ENCODE peak calls at places on chromosomes 11 and 22, in eight cellular contexts. H, M, I, V, B, D, P and T are unnamed samples.

GRCh38 chr11:69510471-69511357 is 29.3 kb downstream of the LINC01488 start:
- DNase-seq in H (peak; percentile 33), P (no peak), I (no peak), V (peak; percentile 16), M (no peak), D (no peak), B (no peak), T (no peak)

GRCh38 chr11:122709042-122709760 is 53.7 kb downstream of the UBASH3B start:
- DNase-seq in I (no peak), H (no peak), V (no peak), P (no peak), B (no peak), D (no peak), M (no peak), T (no peak)

GRCh38 chr22:25281675-25282345 is 62.4 kb downstream of the CRYBB2 start:
- DNase-seq in M (no peak), V (no peak), B (no peak), D (no peak), H (no peak), I (peak; percentile 82), P (no peak), T (no peak)

GRCh38 chr22:21734540-21735197 is 925 bp downstream of the YPEL1 start:
- DNase-seq in B (no peak), P (no peak), M (no peak), H (no peak), D (no peak), I (peak; percentile 37), V (no peak), T (no peak)

GRCh38 chr22:19723165-19723989 is at the start of gene GP1BB:
- DNase-seq in I (peak; percentile 54), P (no peak), M (peak; percentile 76), V (peak; percentile 83), B (no peak), D (no peak), H (peak; percentile 61), T (no peak)

GRCh38 chr11:23973244-23973643 is 523.6 kb upstream of the LUZP2 start:
- DNase-seq in V (no peak), B (no peak), M (no peak), P (no peak), I (no peak), D (no peak), H (no peak), T (no peak)

GRCh38 chr11:46012185-46012584 is 89.7 kb downstream of the LARGE2 start:
- DNase-seq in P (no peak), B (no peak), M (no peak), H (no peak), I (no peak), D (no peak), V (no peak), T (no peak)

GRCh38 chr22:27183474-27183873 is 526.1 kb downstream of the MIAT start:
- DNase-seq in M (no peak), B (no peak), H (no peak), D (no peak), V (no peak), I (no peak), P (peak; percentile 32), T (peak; percentile 40)

GRCh38 chr11:128776434-128777284 is 82.8 kb downstream of the FLI1 start:
- DNase-seq in V (peak; percentile 83), D (no peak), M (peak; percentile 76), H (no peak), I (peak; percentile 8), B (peak; percentile 41), P (no peak), T (no peak)

GRCh38 chr22:36815558-36816337 is 1.1 kb downstream of the PVALB start:
- DNase-seq in V (no peak), I (no peak), M (no peak), H (no peak), P (no peak), D (no peak), B (no peak), T (no peak)

GRCh38 chr22:48035897-48036296 is 1273.4 kb downstream of the TBC1D22A start:
- DNase-seq in D (no peak), V (no peak), B (no peak), H (no peak), M (no peak), I (no peak), P (no peak), T (no peak)

GRCh38 chr22:31852691-31853370 is 91.5 kb upstream of the YWHAH start:
- DNase-seq in H (no peak), M (no peak), P (no peak), V (no peak), B (no peak), D (no peak), I (no peak), T (no peak)

GRCh38 chr11:35187996-35188395 is 49.0 kb downstream of the CD44 start:
- DNase-seq in V (no peak), D (no peak), P (no peak), M (no peak), I (no peak), H (no peak), B (no peak), T (no peak)

GRCh38 chr11:62152245-62153086 is 28.7 kb downstream of the INCENP start:
- DNase-seq in H (no peak), M (no peak), P (peak; percentile 43), I (no peak), B (no peak), D (peak; percentile 27), V (no peak), T (peak; percentile 50)

GRCh38 chr11:120057595-120058581 is 80.0 kb downstream of the TRIM29 start:
- DNase-seq in M (no peak), V (no peak), D (peak; percentile 80), B (no peak), I (no peak), P (no peak), H (no peak), T (peak; percentile 60)

GRCh38 chr11:113684558-113684957 is 21.6 kb downstream of the TMPRSS5 start:
- DNase-seq in I (no peak), V (no peak), D (no peak), B (no peak), M (no peak), P (no peak), H (no peak), T (no peak)

GRCh38 chr11:112355726-112356125 is 95.1 kb upstream of the PLET1 start:
- DNase-seq in H (peak; percentile 56), P (no peak), I (peak; percentile 12), D (no peak), M (no peak), B (no peak), V (no peak), T (no peak)

GRCh38 chr11:20336056-20336455 is 27.5 kb upstream of the HTATIP2 start:
- DNase-seq in P (no peak), M (no peak), D (no peak), V (no peak), B (no peak), H (no peak), I (no peak), T (no peak)
- TF ChIP-seq CTCF in P (no peak), M (no peak), D (no peak), V (no peak), B (no peak), H (no peak), I (no peak), T (no peak)

GRCh38 chr11:129814244-129814992 is 1.2 kb upstream of the TMEM45B start:
- DNase-seq in I (no peak), H (no peak), V (no peak), B (no peak), M (no peak), P (no peak), D (no peak), T (no peak)

GRCh38 chr11:129813216-129813791 is 2.3 kb upstream of the TMEM45B start:
- DNase-seq in I (no peak), D (no peak), P (no peak), M (no peak), V (no peak), H (no peak), B (no peak), T (no peak)

GRCh38 chr11:129815596-129816461 is at the start of gene TMEM45B:
- DNase-seq in B (no peak), V (peak; percentile 79), I (no peak), P (no peak), M (no peak), D (peak; percentile 80), H (peak; percentile 76), T (no peak)

GRCh38 chr11:129819237-129819636 is 3.6 kb downstream of the TMEM45B start:
- DNase-seq in H (no peak), D (no peak), I (no peak), M (no peak), B (no peak), P (no peak), V (no peak), T (no peak)

GRCh38 chr11:129817282-129818051 is 1.8 kb downstream of the TMEM45B start:
- DNase-seq in B (no peak), I (no peak), D (no peak), H (no peak), V (no peak), M (no peak), P (no peak), T (no peak)
- H3K27ac ChIP-seq in B (no peak overlapping the region), I (no peak overlapping the region), D (peak overlapping the region; percentile 92), H (no peak overlapping the region), V (no peak overlapping the region), M (no peak overlapping the region), P (no peak overlapping the region), T (no peak overlapping the region)

DNA sequence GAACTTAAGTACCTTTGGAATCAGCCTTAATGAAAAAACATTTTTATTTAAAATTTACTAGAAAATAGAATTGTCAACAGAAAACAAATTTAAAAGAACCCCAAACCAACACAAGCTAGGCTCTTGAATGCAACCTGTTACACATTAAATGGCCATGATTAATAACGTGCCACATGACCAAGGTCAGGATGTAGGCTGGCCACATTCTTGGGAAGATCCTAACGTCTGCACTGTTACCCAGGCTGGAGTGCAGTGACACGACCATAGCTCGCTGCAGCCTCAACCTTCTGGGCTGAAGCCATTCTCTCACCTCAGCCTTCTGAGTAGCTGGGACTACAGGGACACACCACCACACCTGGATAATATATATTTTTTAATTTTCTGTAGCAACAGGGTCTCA is 126.4 kb upstream of the APOA1 start:
- DNase-seq in V (no peak), I (no peak), H (no peak), D (no peak), P (no peak), M (no peak), B (no peak), T (no peak)
- H3K4me3 ChIP-seq in V (no peak overlapping the region), I (no peak overlapping the region), H (no peak overlapping the region), D (no peak overlapping the region), P (no peak overlapping the region), M (no peak overlapping the region), B (no peak overlapping the region), T (no peak overlapping the region)

DNA sequence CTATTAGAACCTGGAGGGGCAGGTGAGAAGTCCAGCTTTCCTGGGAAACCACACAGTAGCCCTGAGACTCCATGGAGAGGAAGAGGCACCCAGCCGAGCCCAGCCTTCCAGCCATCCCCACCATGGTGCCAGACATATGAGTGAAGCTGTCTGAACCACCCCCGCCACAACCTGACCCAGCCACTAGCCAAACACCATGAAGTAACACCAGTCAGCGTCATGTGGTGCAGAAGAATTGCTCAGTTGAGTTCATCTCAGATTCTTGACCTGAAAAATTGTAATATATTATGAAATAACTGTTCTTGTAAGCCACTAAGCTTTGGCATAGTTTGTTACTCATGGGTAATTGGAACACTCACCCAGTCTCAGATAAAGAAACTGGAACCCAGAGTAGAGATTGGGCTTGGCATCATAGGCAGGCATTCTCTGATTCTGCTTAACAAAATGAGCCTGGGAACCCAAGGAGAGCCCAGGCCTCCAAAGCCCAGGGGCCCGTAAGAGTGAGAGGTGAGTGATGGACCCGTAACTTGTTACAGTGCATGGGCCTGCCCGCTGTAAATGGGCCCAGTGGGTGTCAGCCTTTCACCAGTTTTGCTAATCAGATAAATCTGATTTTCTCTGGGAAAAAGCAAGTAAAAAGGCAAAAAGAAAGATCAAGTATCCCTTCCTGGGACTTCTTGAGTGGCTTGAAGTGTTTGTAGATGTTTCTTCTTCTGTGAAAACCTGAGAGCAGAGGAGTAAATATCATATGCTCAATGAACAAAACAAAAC is 305.5 kb downstream of the DDX10 start:
- DNase-seq in D (no peak), B (no peak), V (no peak), M (no peak), I (no peak), H (no peak), P (no peak), T (no peak)
- TF ChIP-seq CTCF in D (no peak), B (no peak), V (no peak), M (no peak), I (no peak), H (no peak), P (no peak), T (no peak)